ENCODE peak calls at places on chromosomes 1 and 21, in four cellular contexts. S is tibial artery, H is DMS 273 treated with DMSO at 0.1 percent for 48 hours, T is HuH-7.5. L is an unnamed sample.
A peak's percentile ranks its signal among the peaks of the same experiment; 100 is the strongest.

GRCh38 chr1:119186471-119186870 is 46.0 kb upstream of the WARS2 start:
- DNase-seq in S (no peak), H (no peak), T (no peak), L (no peak)

GRCh38 chr1:59008599-59009347 is 224.9 kb upstream of the JUN start:
- DNase-seq in H (no peak), S (no peak), T (no peak), L (no peak)

GRCh38 chr1:43711524-43712386 is 4.4 kb downstream of the ST3GAL3 start:
- DNase-seq in S (no peak), H (no peak), T (no peak), L (no peak)

GRCh38 chr1:226107471-226108460 is 45.2 kb downstream of the H3-3A start:
- DNase-seq in H (no peak), T (no peak), S (no peak), L (no peak)

GRCh38 chr1:100523038-100523649 is 14.8 kb upstream of the GPR88 start:
- DNase-seq in T (no peak), S (no peak), H (no peak), L (no peak)

GRCh38 chr1:44031051-44031899 is at the start of gene SLC6A9:
- DNase-seq in S (peak; percentile 52), H (peak; percentile 30), T (peak; percentile 57), L (peak; percentile 82)

GRCh38 chr1:198934901-198935301 is 296.1 kb downstream of the PTPRC start:
- DNase-seq in H (no peak), S (no peak), T (no peak), L (peak; percentile 88)

GRCh38 chr1:11749203-11749689 is 12.7 kb upstream of the C1orf167 start:
- DNase-seq in T (peak; percentile 41), S (no peak), H (no peak), L (peak; percentile 79)

GRCh38 chr1:107767156-107767582 is 197.8 kb downstream of the VAV3 start:
- DNase-seq in H (no peak), S (no peak), T (no peak), L (no peak)

GRCh38 chr21:41662761-41663160 is 104.1 kb downstream of the RIPK4 start:
- DNase-seq in S (no peak), T (no peak), H (no peak), L (no peak)

GRCh38 chr1:176211395-176212165 is 4.5 kb upstream of the COP1 start:
- DNase-seq in H (no peak), S (no peak), T (no peak), L (no peak)

GRCh38 chr1:49051647-49052046 is 275.0 kb upstream of the BEND5 start:
- DNase-seq in H (no peak), T (no peak), S (no peak), L (no peak)

GRCh38 chr21:26177187-26177586 is 6.6 kb upstream of the APP start:
- DNase-seq in T (no peak), S (no peak), H (no peak), L (no peak)

GRCh38 chr1:84073266-84073665 is 70.8 kb upstream of the PRKACB start:
- DNase-seq in S (no peak), T (no peak), H (no peak), L (no peak)

GRCh38 chr1:201444792-201445191 is 23.3 kb upstream of the TNNI1 start:
- DNase-seq in H (no peak), T (no peak), S (no peak), L (no peak)

GRCh38 chr1:207698822-207699483 is 52.9 kb upstream of the CD46 start:
- DNase-seq in H (peak; percentile 18), S (no peak), T (no peak), L (peak; percentile 66)

GRCh38 chr1:218350909-218351616 is 5.9 kb downstream of the TGFB2 start:
- DNase-seq in S (no peak), H (no peak), T (no peak), L (no peak)

GRCh38 chr1:3417954-3418353 is 36.5 kb upstream of the ARHGEF16 start:
- DNase-seq in H (no peak), S (no peak), T (no peak), L (no peak)

GRCh38 chr1:87292684-87293493 is 35.8 kb upstream of the LMO4 start:
- DNase-seq in H (no peak), T (peak; percentile 16), S (peak; percentile 55), L (peak; percentile 80)

GRCh38 chr1:204924013-204924759 is 53.5 kb downstream of the NFASC start:
- DNase-seq in S (no peak), H (peak; percentile 56), T (peak; percentile 51), L (no peak)

GRCh38 chr1:161330346-161330745 is 16.2 kb downstream of the SDHC start:
- DNase-seq in S (no peak), T (no peak), H (no peak), L (no peak)

GRCh38 chr21:16821588-16821987 is 691.3 kb upstream of the CXADR start:
- DNase-seq in T (no peak), H (no peak), S (no peak), L (no peak)

GRCh38 chr1:61851849-61852692 is 109.8 kb downstream of the PATJ start:
- DNase-seq in S (no peak), T (no peak), H (peak; percentile 9), L (no peak)

GRCh38 chr1:205430631-205431305 is 8.9 kb upstream of the LEMD1 start:
- DNase-seq in T (no peak), H (no peak), S (no peak), L (peak; percentile 81)

GRCh38 chr1:155463865-155464264 is 98.7 kb downstream of the ASH1L start:
- DNase-seq in T (no peak), S (no peak), H (no peak), L (no peak)

GRCh38 chr1:182015360-182015759 is 46.2 kb downstream of the ZNF648 start:
- DNase-seq in H (no peak), T (no peak), S (no peak), L (no peak)

GRCh38 chr21:32089771-32090170 is 189.1 kb downstream of the MIS18A start:
- DNase-seq in S (no peak), H (no peak), T (no peak), L (no peak)

GRCh38 chr1:193807208-193807607 is 620.8 kb upstream of the B3GALT2 start:
- DNase-seq in S (no peak), T (no peak), H (no peak), L (no peak)

GRCh38 chr1:54888080-54888733 is 1.2 kb upstream of the DHCR24 start:
- DNase-seq in T (peak; percentile 68), H (no peak), S (no peak), L (no peak)

GRCh38 chr1:119475866-119476439 is 31.1 kb upstream of the HSD3B1 start:
- DNase-seq in H (peak; percentile 39), T (peak; percentile 41), S (peak; percentile 25), L (no peak)

L was measured in activated effector memory CD4-positive, alpha-beta T cell treated with anti-CD3 and anti-CD28 coated beads, Interleukin-2, amount 50 U/mL, for 16 hours.